ENCODE peak calls at places on chromosomes 11 and 22, in six cellular contexts. D is GM23338, K is fibroblast of lung, X is mucosa of descending colon, W is GM12865, T is astrocyte of the spinal cord. B is an unnamed sample.

GRCh38 chr11:14500181-14500651 is 605 bp upstream of the COPB1 start:
- DNase-seq in D (peak; percentile 63), K (peak; percentile 75), X (peak; percentile 69), W (peak; percentile 72), T (peak; percentile 74), B (peak; percentile 77)

GRCh38 chr11:130769782-130770565 is 146.3 kb downstream of the SNX19 start:
- DNase-seq in D (no peak), K (no peak), X (no peak), W (no peak), T (peak; percentile 19), B (no peak)

GRCh38 chr22:45216133-45217003 is 24.3 kb downstream of the KIAA0930 start:
- DNase-seq in D (peak; percentile 68), K (peak; percentile 91), X (no peak), W (no peak), T (peak; percentile 43), B (no peak)

GRCh38 chr22:46057206-46057605 is 80.2 kb upstream of the WNT7B start:
- DNase-seq in D (no peak), K (peak; percentile 19), X (peak; percentile 45), W (no peak), T (peak; percentile 50), B (peak; percentile 43)

GRCh38 chr11:3137486-3138177 is 27.5 kb downstream of the OSBPL5 start:
- DNase-seq in D (no peak), K (no peak), X (no peak), W (no peak), T (no peak), B (no peak)

GRCh38 chr22:44361391-44362126 is 48.8 kb upstream of the SHISAL1 start:
- DNase-seq in D (no peak), K (no peak), X (peak; percentile 37), W (no peak), T (no peak), B (no peak)

GRCh38 chr11:27552356-27552755 is 45.8 kb upstream of the LIN7C start:
- DNase-seq in D (no peak), K (no peak), X (no peak), W (no peak), T (no peak), B (no peak)

GRCh38 chr11:122803306-122803705 is 35.0 kb upstream of the CRTAM start:
- DNase-seq in D (no peak), K (peak; percentile 78), X (no peak), W (no peak), T (peak; percentile 73), B (no peak)

GRCh38 chr11:15705886-15706285 is 591.2 kb downstream of the INSC start:
- DNase-seq in D (no peak), K (peak; percentile 65), X (no peak), W (no peak), T (no peak), B (no peak)

GRCh38 chr22:44026630-44027511 is 2.8 kb downstream of the PARVB start:
- DNase-seq in D (no peak), K (peak; percentile 57), X (peak; percentile 88), W (peak; percentile 96), T (peak; percentile 44), B (peak; percentile 69)

GRCh38 chr22:23856721-23857605 is 712 bp upstream of the SLC2A11 start:
- DNase-seq in D (peak; percentile 83), K (peak; percentile 31), X (no peak), W (peak; percentile 63), T (peak; percentile 24), B (peak; percentile 62)

GRCh38 chr11:45995342-45995734 is 72.9 kb downstream of the LARGE2 start:
- DNase-seq in D (no peak), K (no peak), X (no peak), W (no peak), T (no peak), B (no peak)

GRCh38 chr11:31779268-31779879 is 31.7 kb downstream of the PAX6 start:
- DNase-seq in D (no peak), K (peak; percentile 67), X (no peak), W (no peak), T (peak; percentile 72), B (no peak)

GRCh38 chr11:116190861-116191260 is 581.9 kb downstream of the BUD13 start:
- DNase-seq in D (no peak), K (no peak), X (no peak), W (no peak), T (no peak), B (no peak)

GRCh38 chr11:59960502-59961381 is 3.1 kb upstream of the OOSP4A start:
- DNase-seq in D (no peak), K (no peak), X (no peak), W (no peak), T (no peak), B (no peak)

GRCh38 chr11:77047007-77047927 is 13.1 kb downstream of the B3GNT6 start:
- DNase-seq in D (peak; percentile 97), K (peak; percentile 96), X (no peak), W (peak; percentile 90), T (peak; percentile 95), B (peak; percentile 93)

GRCh38 chr22:44880588-44881245 is 128.3 kb downstream of the ARHGAP8 start:
- DNase-seq in D (no peak), K (no peak), X (no peak), W (no peak), T (no peak), B (no peak)

GRCh38 chr22:42431401-42432019 is 693 bp downstream of the NFAM1 start:
- DNase-seq in D (no peak), K (no peak), X (no peak), W (no peak), T (no peak), B (no peak)

GRCh38 chr11:47220401-47220821 is 5.6 kb downstream of the DDB2 start:
- DNase-seq in D (no peak), K (peak; percentile 86), X (no peak), W (no peak), T (peak; percentile 47), B (no peak)

GRCh38 chr22:20432244-20432686 is 5.4 kb downstream of the SCARF2 start:
- DNase-seq in D (no peak), K (no peak), X (no peak), W (no peak), T (no peak), B (no peak)

GRCh38 chr11:124194696-124195418 is 11.7 kb downstream of the OR10D3 start:
- DNase-seq in D (peak; percentile 80), K (peak; percentile 80), X (no peak), W (peak; percentile 72), T (peak; percentile 53), B (peak; percentile 76)

GRCh38 chr11:115379528-115379927 is 124.7 kb downstream of the CADM1 start:
- DNase-seq in D (no peak), K (peak; percentile 23), X (no peak), W (peak; percentile 53), T (no peak), B (no peak)

GRCh38 chr11:71248656-71249055 is 3.7 kb downstream of the SHANK2 start:
- DNase-seq in D (no peak), K (no peak), X (no peak), W (no peak), T (no peak), B (no peak)

GRCh38 chr22:46047226-46047625 is 70.3 kb upstream of the WNT7B start:
- DNase-seq in D (no peak), K (no peak), X (peak; percentile 17), W (no peak), T (no peak), B (peak; percentile 12)

GRCh38 chr22:29877620-29878019 is 5.4 kb upstream of the MTMR3 start:
- DNase-seq in D (no peak), K (no peak), X (no peak), W (no peak), T (peak; percentile 48), B (no peak)

GRCh38 chr22:47625013-47625385 is 862.5 kb downstream of the TBC1D22A start:
- DNase-seq in D (no peak), K (no peak), X (no peak), W (no peak), T (no peak), B (no peak)

GRCh38 chr22:47625531-47626427 is 863.3 kb downstream of the TBC1D22A start:
- DNase-seq in D (no peak), K (no peak), X (no peak), W (no peak), T (no peak), B (no peak)

GRCh38 chr22:47627561-47628253 is 865.3 kb downstream of the TBC1D22A start:
- DNase-seq in D (no peak), K (peak; percentile 18), X (no peak), W (no peak), T (no peak), B (no peak)

GRCh38 chr22:47628477-47629272 is 866.2 kb downstream of the TBC1D22A start:
- DNase-seq in D (no peak), K (no peak), X (no peak), W (no peak), T (no peak), B (no peak)

GRCh38 chr22:47626428-47627390 is 864.3 kb downstream of the TBC1D22A start:
- DNase-seq in D (no peak), K (no peak), X (no peak), W (no peak), T (no peak), B (no peak)
- H3K4me3 ChIP-seq in D (no peak overlapping the region), K (no peak overlapping the region), X (no peak overlapping the region), W (no peak overlapping the region), T (no peak overlapping the region), B (no peak overlapping the region)

GRCh38 chr11:10309163-10310093 is 4.6 kb downstream of the ADM start:
- DNase-seq in D (peak; percentile 32), K (peak; percentile 83), X (peak; percentile 83), W (peak; percentile 28), T (peak; percentile 83), B (peak; percentile 49)
- TF ChIP-seq CTCF in D (no peak), K (no peak), X (no peak), W (no peak), T (no peak), B (no peak)

GRCh38 chr22:22248878-22249277 is 4.3 kb downstream of the VPREB1 start:
- DNase-seq in D (no peak), K (no peak), X (no peak), W (peak; percentile 49), T (no peak), B (no peak)

GRCh38 chr22:22245256-22245909 is 797 bp downstream of the VPREB1 start:
- DNase-seq in D (no peak), K (no peak), X (no peak), W (no peak), T (no peak), B (no peak)

GRCh38 chr22:22246706-22247105 is 2.1 kb downstream of the VPREB1 start:
- DNase-seq in D (no peak), K (no peak), X (no peak), W (no peak), T (no peak), B (no peak)

GRCh38 chr22:22244337-22245250 is at the start of gene VPREB1:
- DNase-seq in D (no peak), K (no peak), X (no peak), W (no peak), T (no peak), B (no peak)

GRCh38 chr22:22245935-22246525 is 1.4 kb downstream of the VPREB1 start:
- DNase-seq in D (no peak), K (no peak), X (no peak), W (no peak), T (no peak), B (no peak)
- H3K4me3 ChIP-seq in D (no peak overlapping the region), K (no peak overlapping the region), X (no peak overlapping the region), W (no peak overlapping the region), T (no peak overlapping the region), B (no peak overlapping the region)

GRCh38 chr11:69662021-69662698 is 13.0 kb downstream of the LTO1 start:
- DNase-seq in D (peak; percentile 78), K (no peak), X (peak; percentile 25), W (no peak), T (no peak), B (no peak)
- TF ChIP-seq CTCF in D (peak; percentile 42), K (peak; percentile 31), X (no peak), W (no peak), T (peak; percentile 28), B (no peak)

B was measured in testis.